ENCODE peak calls at places on chromosomes 12 and 14, in six cellular contexts. K is psoas muscle, Z is gastrocnemius medialis, J is NCI-H226, E is NCI-H1092 treated with DMSO at 0.1 percent for 48 hours, M is NB4. D is an unnamed sample.

GRCh38 chr12:117985182-117985581 is 16.4 kb upstream of the KSR2 start:
- DNase-seq in K (no peak), Z (no peak), J (peak), E (no peak), M (no peak), D (no peak)

GRCh38 chr12:111363578-111363977 is 5.3 kb downstream of the PHETA1 start:
- DNase-seq in K (no peak), Z (no peak), J (peak), E (no peak), M (no peak), D (no peak)

GRCh38 chr12:12903642-12904609 is 12.6 kb downstream of the GPRC5A start:
- DNase-seq in K (no peak), Z (no peak), J (no peak), E (no peak), M (peak), D (no peak)

GRCh38 chr12:127193341-127193740 is 1073.6 kb upstream of the TMEM132C start:
- DNase-seq in K (no peak), Z (no peak), J (no peak), E (no peak), M (no peak), D (no peak)

GRCh38 chr12:19074700-19075099 is 54.8 kb upstream of the PLEKHA5 start:
- DNase-seq in K (no peak), Z (no peak), J (peak), E (no peak), M (no peak), D (no peak)

GRCh38 chr14:96091149-96091693 is 52.1 kb downstream of the C14orf132 start:
- DNase-seq in K (no peak), Z (no peak), J (no peak), E (peak), M (no peak), D (no peak)

GRCh38 chr14:92718659-92719058 is 29.8 kb downstream of the LGMN start:
- DNase-seq in K (no peak), Z (no peak), J (no peak), E (no peak), M (no peak), D (no peak)

GRCh38 chr14:48616941-48617340 is 941.5 kb upstream of the MDGA2 start:
- DNase-seq in K (no peak), Z (no peak), J (no peak), E (no peak), M (no peak), D (no peak)

GRCh38 chr12:77925536-77926108 is 94.9 kb downstream of the NAV3 start:
- DNase-seq in K (peak), Z (peak), J (peak), E (peak), M (peak), D (no peak)

D was measured in naive thymus-derived CD4-positive, alpha-beta T cell.